ENCODE peak calls at places on chromosomes 2 and 18, in nine cellular contexts. Y is right atrium auricular region, K is SK-N-SH, O is brain microvascular endothelial cell, T is transverse colon, I is adrenal gland, J is cardiac muscle cell, A is cardiac fibroblast, L is HL-60. U is an unnamed sample.

GRCh38 chr2:219247678-219248642 is 2.7 kb downstream of the STK16 start:
- DNase-seq in Y (no peak), K (no peak), O (no peak), T (peak), I (no peak), J (no peak), A (no peak), L (peak), U (no peak)

GRCh38 chr18:5424903-5425302 is 118.9 kb downstream of the EPB41L3 start:
- DNase-seq in Y (no peak), K (no peak), O (peak), T (no peak), I (peak), J (peak), A (peak), L (peak), U (peak)

GRCh38 chr2:202494856-202495604 is 118.9 kb downstream of the BMPR2 start:
- DNase-seq in Y (no peak), K (no peak), O (no peak), T (no peak), I (no peak), J (no peak), A (no peak), L (no peak), U (no peak)

GRCh38 chr2:86193901-86194567 is 1.2 kb downstream of the IMMT start:
- DNase-seq in Y (no peak), K (no peak), O (no peak), T (no peak), I (peak), J (no peak), A (no peak), L (peak), U (no peak)

GRCh38 chr2:152407204-152407721 is 72.3 kb downstream of the FMNL2 start:
- DNase-seq in Y (no peak), K (peak), O (peak), T (peak), I (peak), J (peak), A (peak), L (no peak), U (peak)

GRCh38 chr2:191247381-191248057 is 2.3 kb downstream of the MYO1B start:
- DNase-seq in Y (no peak), K (peak), O (peak), T (no peak), I (no peak), J (peak), A (peak), L (no peak), U (peak)

GRCh38 chr2:50535971-50536759 is 495.8 kb downstream of the NRXN1 start:
- DNase-seq in Y (no peak), K (peak), O (peak), T (no peak), I (no peak), J (peak), A (peak), L (peak), U (peak)

GRCh38 chr2:64750001-64750816 is 96.5 kb upstream of the SERTAD2 start:
- DNase-seq in Y (peak), K (peak), O (peak), T (peak), I (peak), J (peak), A (peak), L (peak), U (peak)

GRCh38 chr2:224751996-224752698 is 36.0 kb upstream of the CCDC195 start:
- DNase-seq in Y (no peak), K (no peak), O (no peak), T (no peak), I (no peak), J (no peak), A (no peak), L (no peak), U (no peak)

GRCh38 chr2:207528980-207529329 is 807 bp upstream of the CREB1 start:
- DNase-seq in Y (peak), K (no peak), O (no peak), T (peak), I (peak), J (peak), A (peak), L (peak), U (peak)

GRCh38 chr2:58553937-58554336 is 312.8 kb upstream of the FANCL start:
- DNase-seq in Y (no peak), K (no peak), O (no peak), T (no peak), I (no peak), J (peak), A (no peak), L (no peak), U (peak)

GRCh38 chr18:63542069-63542468 is at the start of gene SERPINB12:
- DNase-seq in Y (no peak), K (no peak), O (no peak), T (no peak), I (no peak), J (no peak), A (no peak), L (no peak), U (no peak)

GRCh38 chr2:135952891-135953290 is 32.5 kb downstream of the DARS1 start:
- DNase-seq in Y (no peak), K (no peak), O (no peak), T (no peak), I (no peak), J (peak), A (peak), L (no peak), U (no peak)

GRCh38 chr2:140880573-140880972 is 1250.2 kb downstream of the LRP1B start:
- DNase-seq in Y (no peak), K (no peak), O (no peak), T (no peak), I (no peak), J (no peak), A (no peak), L (no peak), U (peak)

GRCh38 chr2:20052872-20053281 is 1.4 kb upstream of the LAPTM4A start:
- DNase-seq in Y (peak), K (peak), O (peak), T (peak), I (peak), J (peak), A (peak), L (no peak), U (peak)

GRCh38 chr2:118974103-118974911 is 32.3 kb downstream of the MARCO start:
- DNase-seq in Y (peak), K (no peak), O (peak), T (no peak), I (peak), J (peak), A (peak), L (peak), U (no peak)

GRCh38 chr2:158297606-158298005 is 158.9 kb downstream of the CCDC148 start:
- DNase-seq in Y (no peak), K (no peak), O (peak), T (no peak), I (no peak), J (peak), A (no peak), L (peak), U (peak)

GRCh38 chr2:172674034-172674967 is 61.3 kb upstream of the RAPGEF4 start:
- DNase-seq in Y (no peak), K (no peak), O (peak), T (no peak), I (peak), J (peak), A (peak), L (no peak), U (peak)

GRCh38 chr2:240234503-240234951 is 94.1 kb upstream of the OTOS start:
- DNase-seq in Y (no peak), K (no peak), O (no peak), T (no peak), I (no peak), J (no peak), A (no peak), L (no peak), U (no peak)

GRCh38 chr2:152189622-152190495 is 14.3 kb upstream of the STAM2 start:
- DNase-seq in Y (no peak), K (peak), O (peak), T (peak), I (peak), J (peak), A (peak), L (peak), U (peak)

GRCh38 chr18:22173928-22174301 is 4.5 kb downstream of the GATA6 start:
- DNase-seq in Y (no peak), K (no peak), O (no peak), T (no peak), I (peak), J (peak), A (peak), L (no peak), U (no peak)

GRCh38 chr2:44751754-44752479 is 189.6 kb upstream of the SIX3 start:
- DNase-seq in Y (no peak), K (no peak), O (no peak), T (no peak), I (no peak), J (no peak), A (no peak), L (peak), U (no peak)

GRCh38 chr2:165698621-165698946 is 95.5 kb downstream of the GALNT3 start:
- DNase-seq in Y (peak), K (peak), O (peak), T (peak), I (peak), J (peak), A (peak), L (peak), U (peak)

GRCh38 chr2:27573452-27573851 is 9.4 kb upstream of the ZNF512 start:
- DNase-seq in Y (no peak), K (no peak), O (peak), T (no peak), I (no peak), J (peak), A (peak), L (no peak), U (peak)

GRCh38 chr2:86337235-86338099 is at the start of gene REEP1:
- DNase-seq in Y (no peak), K (peak), O (no peak), T (no peak), I (peak), J (peak), A (peak), L (peak), U (peak)

GRCh38 chr2:230498506-230499107 is 82.6 kb downstream of the SP100 start:
- DNase-seq in Y (no peak), K (no peak), O (no peak), T (no peak), I (no peak), J (peak), A (peak), L (no peak), U (no peak)

GRCh38 chr2:229231469-229231868 is 39.6 kb downstream of the PID1 start:
- DNase-seq in Y (no peak), K (no peak), O (no peak), T (no peak), I (no peak), J (no peak), A (no peak), L (no peak), U (no peak)

GRCh38 chr18:77766421-77766820 is 516.8 kb downstream of the GALR1 start:
- DNase-seq in Y (no peak), K (no peak), O (no peak), T (no peak), I (no peak), J (no peak), A (no peak), L (no peak), U (no peak)

GRCh38 chr2:180907731-180908130 is 72.7 kb upstream of the UBE2E3 start:
- DNase-seq in Y (no peak), K (no peak), O (peak), T (no peak), I (no peak), J (peak), A (peak), L (no peak), U (peak)

GRCh38 chr2:180910831-180911665 is 69.4 kb upstream of the UBE2E3 start:
- DNase-seq in Y (no peak), K (no peak), O (no peak), T (no peak), I (no peak), J (no peak), A (no peak), L (no peak), U (no peak)
- TF ChIP-seq CTCF in Y (no peak), K (no peak), O (peak), T (no peak), I (no peak), J (no peak), A (peak), L (peak), U (no peak)

GRCh38 chr2:36566887-36567286 is 31.1 kb downstream of the FEZ2 start:
- DNase-seq in Y (no peak), K (no peak), O (no peak), T (no peak), I (no peak), J (no peak), A (no peak), L (no peak), U (no peak)

GRCh38 chr2:36568533-36569246 is 29.3 kb downstream of the FEZ2 start:
- DNase-seq in Y (no peak), K (no peak), O (no peak), T (no peak), I (no peak), J (peak), A (peak), L (no peak), U (peak)

GRCh38 chr2:36570416-36570815 is 27.6 kb downstream of the FEZ2 start:
- DNase-seq in Y (no peak), K (no peak), O (no peak), T (no peak), I (no peak), J (no peak), A (no peak), L (no peak), U (no peak)

GRCh38 chr2:36567711-36568408 is 30.1 kb downstream of the FEZ2 start:
- DNase-seq in Y (no peak), K (no peak), O (no peak), T (no peak), I (peak), J (no peak), A (no peak), L (no peak), U (no peak)

DNA sequence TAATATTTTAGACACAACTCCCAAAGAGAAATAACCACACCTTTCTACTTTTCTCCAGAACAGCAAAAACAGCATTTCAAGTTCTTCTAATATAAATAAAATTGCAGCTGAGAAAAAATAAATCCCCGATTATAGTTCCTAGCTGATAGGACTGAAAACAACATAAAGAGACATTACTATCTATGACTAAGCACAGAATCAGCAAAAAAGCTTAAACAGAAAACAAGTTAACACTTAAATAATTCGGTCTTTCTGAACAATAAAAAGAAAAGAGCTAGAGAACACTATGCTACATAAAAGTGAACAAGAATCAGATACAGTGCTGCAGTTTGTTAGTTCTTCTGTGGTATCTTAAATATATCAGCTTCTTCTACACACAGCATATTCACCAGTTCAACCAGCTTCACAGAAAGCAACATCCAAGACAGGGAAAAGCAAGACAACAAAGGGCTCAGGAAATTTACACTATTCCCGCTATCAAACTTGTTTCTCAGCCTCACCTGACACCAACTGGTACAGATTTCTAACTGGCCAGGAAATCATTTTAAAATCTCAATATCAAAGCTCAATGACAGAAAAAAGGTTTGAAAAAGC is 28.6 kb downstream of the FEZ2 start:
- DNase-seq in Y (no peak), K (no peak), O (no peak), T (no peak), I (no peak), J (peak), A (no peak), L (no peak), U (peak)
- H3K4me3 ChIP-seq in Y (no peak), K (peak), O (no peak), T (no peak), I (no peak), J (no peak), A (no peak), L (no peak), U (no peak)

DNA sequence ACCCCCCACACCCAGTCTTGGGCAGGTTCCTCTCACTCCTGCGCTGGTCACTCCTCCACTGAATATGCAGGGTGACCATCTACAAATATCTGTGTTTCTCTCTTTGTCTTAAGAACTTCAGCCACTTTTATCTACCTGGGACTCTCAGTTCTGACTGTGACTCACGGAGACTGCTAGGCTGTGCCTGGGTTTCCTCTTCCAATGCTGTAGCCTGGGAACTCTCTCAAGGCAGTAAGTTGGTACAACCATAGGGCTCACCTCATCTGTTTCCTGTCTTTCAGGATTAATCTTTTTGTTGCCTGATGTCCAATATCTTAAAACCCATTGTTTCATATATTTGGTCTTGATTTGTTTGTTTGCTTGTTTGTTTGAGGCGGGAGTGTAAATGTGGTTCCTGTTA is 47.2 kb upstream of the ZNF396 start:
- DNase-seq in Y (no peak), K (no peak), O (no peak), T (no peak), I (no peak), J (no peak), A (no peak), L (no peak), U (no peak)
- TF ChIP-seq CTCF in Y (no peak), K (no peak), O (no peak), T (no peak), I (no peak), J (no peak), A (no peak), L (no peak), U (no peak)

DNA sequence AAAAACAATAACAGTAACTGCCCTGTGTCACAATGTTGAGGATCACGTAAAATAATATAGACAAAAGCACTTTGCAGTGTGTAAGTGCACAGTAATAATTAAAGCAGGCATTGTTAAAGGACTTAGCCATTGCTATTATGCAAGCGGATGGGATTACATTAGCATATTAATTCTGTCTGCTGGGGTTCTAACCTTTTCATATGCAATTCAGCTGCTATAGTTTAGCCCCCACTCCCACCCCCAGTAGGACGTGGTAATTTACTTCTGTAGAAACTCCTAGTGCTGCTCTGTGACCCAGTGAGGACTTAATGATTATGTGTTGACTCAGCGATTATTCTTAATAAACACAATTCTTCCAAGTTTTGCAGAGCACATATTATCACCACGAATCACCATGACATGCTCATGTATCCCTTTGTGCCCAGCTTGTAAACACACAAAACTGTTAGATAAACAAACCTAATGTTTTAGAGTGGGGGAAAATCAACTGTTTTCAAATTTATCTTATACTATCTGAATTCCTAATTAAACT is 5.1 kb upstream of the ADAM23 start:
- DNase-seq in Y (no peak), K (no peak), O (no peak), T (no peak), I (no peak), J (no peak), A (no peak), L (no peak), U (no peak)
- H3K4me3 ChIP-seq in Y (no peak), K (no peak), O (no peak), T (no peak), I (no peak), J (no peak), A (no peak), L (no peak), U (no peak)

DNA sequence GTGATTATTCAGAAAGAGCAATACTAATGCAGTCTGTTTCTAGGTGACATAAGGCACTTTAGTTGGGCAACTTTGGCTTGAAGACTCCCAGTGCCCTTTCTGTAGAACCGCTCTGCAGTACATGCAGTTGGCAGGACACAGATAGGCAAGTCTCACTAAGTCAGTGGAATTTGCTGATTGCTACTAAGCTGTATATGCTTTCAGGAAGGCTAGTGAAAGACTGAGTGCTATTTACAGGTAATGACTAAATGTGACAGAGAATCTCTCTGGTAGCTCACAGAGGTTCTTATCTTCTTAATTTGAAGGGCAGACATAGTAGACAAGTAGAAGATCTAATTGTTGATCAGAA is 243.0 kb downstream of the WDPCP start:
- DNase-seq in Y (no peak), K (no peak), O (no peak), T (no peak), I (no peak), J (no peak), A (no peak), L (no peak), U (no peak)
- TF ChIP-seq CTCF in Y (no peak), K (no peak), O (no peak), T (no peak), I (no peak), J (no peak), A (no peak), L (no peak), U (no peak)

GRCh38 chr2:37324536-37324785 is 172 bp downstream of the PRKD3 start:
- DNase-seq in Y (peak), K (no peak), O (peak), T (peak), I (peak), J (peak), A (peak), L (peak), U (peak)
- H3K4me3 ChIP-seq in Y (peak), K (peak), O (peak), T (peak), I (peak), J (peak), A (peak), L (peak), U (peak)

GRCh38 chr18:48639772-48640432 is 101.1 kb downstream of the CTIF start:
- DNase-seq in Y (no peak), K (no peak), O (no peak), T (no peak), I (no peak), J (no peak), A (no peak), L (no peak), U (no peak)
- TF ChIP-seq CTCF in Y (no peak), K (peak), O (peak), T (no peak), I (no peak), J (peak), A (peak), L (peak), U (peak)